ENCODE peak calls at places on chromosomes 1 and 21, in ten cellular contexts. One of them, this sample, is unnamed.

GRCh38 chr1:151514366-151514765 is 3.2 kb downstream of the CGN start:
- DNase-seq in adrenal gland: no peak
- DNase-seq in lower lobe of right lung: no peak
- DNase-seq in tibial nerve: no peak
- DNase-seq in uterus: no peak
- DNase-seq in HCT116: no peak
- DNase-seq in WERI-Rb-1: no peak
- DNase-seq in CD4-positive, alpha-beta memory T cell: no peak
- DNase-seq in body of pancreas: peak; percentile 23
- DNase-seq in CD8-positive, alpha-beta T cell: no peak
- DNase-seq in this sample: no peak

GRCh38 chr21:10272216-10272615 is 249.2 kb upstream of the TPTE start:
- DNase-seq in adrenal gland: peak; percentile 3
- DNase-seq in lower lobe of right lung: peak; percentile 11
- DNase-seq in tibial nerve: no peak
- DNase-seq in uterus: no peak
- DNase-seq in HCT116: no peak
- DNase-seq in WERI-Rb-1: no peak
- DNase-seq in CD4-positive, alpha-beta memory T cell: no peak
- DNase-seq in body of pancreas: no peak
- DNase-seq in CD8-positive, alpha-beta T cell: no peak
- DNase-seq in this sample: peak; percentile 1

GRCh38 chr1:176847052-176847451 is 317.5 kb downstream of the ASTN1 start:
- DNase-seq in adrenal gland: no peak
- DNase-seq in lower lobe of right lung: no peak
- DNase-seq in tibial nerve: no peak
- DNase-seq in uterus: no peak
- DNase-seq in HCT116: no peak
- DNase-seq in WERI-Rb-1: peak; percentile 47
- DNase-seq in CD4-positive, alpha-beta memory T cell: no peak
- DNase-seq in body of pancreas: no peak
- DNase-seq in CD8-positive, alpha-beta T cell: no peak
- DNase-seq in this sample: no peak

GRCh38 chr1:154190550-154190949 is 1.4 kb downstream of the TPM3 start:
- DNase-seq in adrenal gland: no peak
- DNase-seq in lower lobe of right lung: no peak
- DNase-seq in tibial nerve: no peak
- DNase-seq in uterus: peak; percentile 68
- DNase-seq in HCT116: no peak
- DNase-seq in WERI-Rb-1: no peak
- DNase-seq in CD4-positive, alpha-beta memory T cell: no peak
- DNase-seq in body of pancreas: no peak
- DNase-seq in CD8-positive, alpha-beta T cell: no peak
- DNase-seq in this sample: no peak

GRCh38 chr1:226510453-226510852 is 38.1 kb upstream of the STUM start:
- DNase-seq in adrenal gland: no peak
- DNase-seq in lower lobe of right lung: no peak
- DNase-seq in tibial nerve: no peak
- DNase-seq in uterus: no peak
- DNase-seq in HCT116: no peak
- DNase-seq in WERI-Rb-1: no peak
- DNase-seq in CD4-positive, alpha-beta memory T cell: no peak
- DNase-seq in body of pancreas: no peak
- DNase-seq in CD8-positive, alpha-beta T cell: no peak
- DNase-seq in this sample: no peak

GRCh38 chr1:4975856-4976255 is 321.4 kb downstream of the AJAP1 start:
- DNase-seq in adrenal gland: no peak
- DNase-seq in lower lobe of right lung: no peak
- DNase-seq in tibial nerve: no peak
- DNase-seq in uterus: no peak
- DNase-seq in HCT116: no peak
- DNase-seq in WERI-Rb-1: no peak
- DNase-seq in CD4-positive, alpha-beta memory T cell: no peak
- DNase-seq in body of pancreas: no peak
- DNase-seq in CD8-positive, alpha-beta T cell: no peak
- DNase-seq in this sample: no peak

GRCh38 chr1:243287652-243288051 is 31.8 kb downstream of the SDCCAG8 start:
- DNase-seq in adrenal gland: no peak
- DNase-seq in lower lobe of right lung: no peak
- DNase-seq in tibial nerve: no peak
- DNase-seq in uterus: no peak
- DNase-seq in HCT116: no peak
- DNase-seq in WERI-Rb-1: no peak
- DNase-seq in CD4-positive, alpha-beta memory T cell: no peak
- DNase-seq in body of pancreas: no peak
- DNase-seq in CD8-positive, alpha-beta T cell: no peak
- DNase-seq in this sample: no peak

GRCh38 chr1:235873045-235873444 is 6.3 kb upstream of the LYST start:
- DNase-seq in adrenal gland: no peak
- DNase-seq in lower lobe of right lung: no peak
- DNase-seq in tibial nerve: no peak
- DNase-seq in uterus: no peak
- DNase-seq in HCT116: no peak
- DNase-seq in WERI-Rb-1: no peak
- DNase-seq in CD4-positive, alpha-beta memory T cell: no peak
- DNase-seq in body of pancreas: no peak
- DNase-seq in CD8-positive, alpha-beta T cell: no peak
- DNase-seq in this sample: no peak

GRCh38 chr1:72412286-72412685 is 129.9 kb upstream of the NEGR1 start:
- DNase-seq in adrenal gland: no peak
- DNase-seq in lower lobe of right lung: no peak
- DNase-seq in tibial nerve: no peak
- DNase-seq in uterus: no peak
- DNase-seq in HCT116: no peak
- DNase-seq in WERI-Rb-1: no peak
- DNase-seq in CD4-positive, alpha-beta memory T cell: no peak
- DNase-seq in body of pancreas: no peak
- DNase-seq in CD8-positive, alpha-beta T cell: no peak
- DNase-seq in this sample: no peak

GRCh38 chr21:20647603-20648002 is 350.6 kb upstream of the NCAM2 start:
- DNase-seq in adrenal gland: no peak
- DNase-seq in lower lobe of right lung: no peak
- DNase-seq in tibial nerve: no peak
- DNase-seq in uterus: no peak
- DNase-seq in HCT116: no peak
- DNase-seq in WERI-Rb-1: no peak
- DNase-seq in CD4-positive, alpha-beta memory T cell: no peak
- DNase-seq in body of pancreas: no peak
- DNase-seq in CD8-positive, alpha-beta T cell: no peak
- DNase-seq in this sample: no peak

GRCh38 chr1:19661721-19662228 is 2.9 kb upstream of the HTR6 start:
- DNase-seq in adrenal gland: no peak
- DNase-seq in lower lobe of right lung: no peak
- DNase-seq in tibial nerve: peak; percentile 66
- DNase-seq in uterus: no peak
- DNase-seq in HCT116: peak; percentile 24
- DNase-seq in WERI-Rb-1: no peak
- DNase-seq in CD4-positive, alpha-beta memory T cell: peak; percentile 64
- DNase-seq in body of pancreas: peak; percentile 31
- DNase-seq in CD8-positive, alpha-beta T cell: peak; percentile 58
- DNase-seq in this sample: no peak

GRCh38 chr1:227759345-227760300 is 24.4 kb downstream of the SNAP47 start:
- DNase-seq in adrenal gland: peak; percentile 36
- DNase-seq in lower lobe of right lung: no peak
- DNase-seq in tibial nerve: peak; percentile 48
- DNase-seq in uterus: peak; percentile 89
- DNase-seq in HCT116: no peak
- DNase-seq in WERI-Rb-1: no peak
- DNase-seq in CD4-positive, alpha-beta memory T cell: no peak
- DNase-seq in body of pancreas: peak; percentile 26
- DNase-seq in CD8-positive, alpha-beta T cell: no peak
- DNase-seq in this sample: peak; percentile 89

GRCh38 chr21:43034098-43034497 is 41.5 kb downstream of the CBS start:
- DNase-seq in adrenal gland: no peak
- DNase-seq in lower lobe of right lung: no peak
- DNase-seq in tibial nerve: no peak
- DNase-seq in uterus: no peak
- DNase-seq in HCT116: no peak
- DNase-seq in WERI-Rb-1: no peak
- DNase-seq in CD4-positive, alpha-beta memory T cell: no peak
- DNase-seq in body of pancreas: no peak
- DNase-seq in CD8-positive, alpha-beta T cell: no peak
- DNase-seq in this sample: no peak
- H3K27ac ChIP-seq in adrenal gland: no peak overlapping the region
- H3K27ac ChIP-seq in lower lobe of right lung: no peak overlapping the region
- H3K27ac ChIP-seq in tibial nerve: no peak overlapping the region
- H3K27ac ChIP-seq in uterus: no peak overlapping the region
- H3K27ac ChIP-seq in HCT116: no peak overlapping the region
- H3K27ac ChIP-seq in WERI-Rb-1: no peak overlapping the region
- H3K27ac ChIP-seq in CD4-positive, alpha-beta memory T cell: no peak overlapping the region
- H3K27ac ChIP-seq in body of pancreas: no peak overlapping the region
- H3K27ac ChIP-seq in CD8-positive, alpha-beta T cell: no peak overlapping the region
- H3K27ac ChIP-seq in this sample: no peak overlapping the region

DNA sequence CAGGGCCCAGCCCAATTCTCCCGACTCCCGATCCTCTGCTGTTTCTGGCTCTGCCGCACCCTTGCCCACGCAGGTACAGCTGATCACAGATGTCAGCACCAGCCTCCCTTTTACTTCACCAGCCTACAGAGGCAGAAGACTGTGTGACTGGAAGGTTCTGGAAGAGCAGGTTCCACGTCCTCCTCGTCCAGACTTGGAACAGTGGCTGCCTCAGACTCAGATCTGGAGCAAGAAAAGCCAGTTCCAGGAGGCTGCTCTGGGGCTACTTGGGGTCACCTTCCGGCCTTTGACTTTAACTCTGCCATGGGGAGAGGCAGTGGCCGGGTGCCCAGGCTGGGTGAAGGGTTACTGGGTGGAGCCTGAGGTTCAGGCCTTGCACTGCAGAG is 16.1 kb upstream of the KLHDC7A start:
- DNase-seq in adrenal gland: no peak
- DNase-seq in lower lobe of right lung: peak; percentile 60
- DNase-seq in tibial nerve: no peak
- DNase-seq in uterus: no peak
- DNase-seq in HCT116: no peak
- DNase-seq in WERI-Rb-1: no peak
- DNase-seq in CD4-positive, alpha-beta memory T cell: no peak
- DNase-seq in body of pancreas: peak; percentile 81
- DNase-seq in CD8-positive, alpha-beta T cell: no peak
- DNase-seq in this sample: no peak
- H3K27ac ChIP-seq in adrenal gland: no peak overlapping the region
- H3K27ac ChIP-seq in lower lobe of right lung: no peak overlapping the region
- H3K27ac ChIP-seq in tibial nerve: no peak overlapping the region
- H3K27ac ChIP-seq in uterus: no peak overlapping the region
- H3K27ac ChIP-seq in HCT116: no peak overlapping the region
- H3K27ac ChIP-seq in WERI-Rb-1: no peak overlapping the region
- H3K27ac ChIP-seq in CD4-positive, alpha-beta memory T cell: no peak overlapping the region
- H3K27ac ChIP-seq in body of pancreas: peak overlapping the region; percentile 79
- H3K27ac ChIP-seq in CD8-positive, alpha-beta T cell: no peak overlapping the region
- H3K27ac ChIP-seq in this sample: no peak overlapping the region

GRCh38 chr21:45130324-45130774 is 56.0 kb downstream of the ADARB1 start:
- DNase-seq in adrenal gland: peak; percentile 72
- DNase-seq in lower lobe of right lung: no peak
- DNase-seq in tibial nerve: no peak
- DNase-seq in uterus: peak; percentile 65
- DNase-seq in HCT116: no peak
- DNase-seq in WERI-Rb-1: no peak
- DNase-seq in CD4-positive, alpha-beta memory T cell: no peak
- DNase-seq in body of pancreas: peak; percentile 27
- DNase-seq in CD8-positive, alpha-beta T cell: no peak
- DNase-seq in this sample: no peak
- H3K27ac ChIP-seq in adrenal gland: peak overlapping the region; percentile 42
- H3K27ac ChIP-seq in lower lobe of right lung: peak overlapping the region; percentile 53
- H3K27ac ChIP-seq in tibial nerve: peak overlapping the region; percentile 72
- H3K27ac ChIP-seq in uterus: peak overlapping the region; percentile 91
- H3K27ac ChIP-seq in HCT116: no peak overlapping the region
- H3K27ac ChIP-seq in WERI-Rb-1: no peak overlapping the region
- H3K27ac ChIP-seq in CD4-positive, alpha-beta memory T cell: no peak overlapping the region
- H3K27ac ChIP-seq in body of pancreas: no peak overlapping the region
- H3K27ac ChIP-seq in CD8-positive, alpha-beta T cell: no peak overlapping the region
- H3K27ac ChIP-seq in this sample: peak overlapping the region; percentile 69

GRCh38 chr1:45329445-45329844 is 2.8 kb downstream of the HPDL start:
- DNase-seq in adrenal gland: no peak
- DNase-seq in lower lobe of right lung: no peak
- DNase-seq in tibial nerve: no peak
- DNase-seq in uterus: no peak
- DNase-seq in HCT116: no peak
- DNase-seq in WERI-Rb-1: no peak
- DNase-seq in CD4-positive, alpha-beta memory T cell: no peak
- DNase-seq in body of pancreas: no peak
- DNase-seq in CD8-positive, alpha-beta T cell: no peak
- DNase-seq in this sample: no peak
- H3K27ac ChIP-seq in adrenal gland: no peak overlapping the region
- H3K27ac ChIP-seq in lower lobe of right lung: no peak overlapping the region
- H3K27ac ChIP-seq in tibial nerve: no peak overlapping the region
- H3K27ac ChIP-seq in uterus: no peak overlapping the region
- H3K27ac ChIP-seq in HCT116: no peak overlapping the region
- H3K27ac ChIP-seq in WERI-Rb-1: no peak overlapping the region
- H3K27ac ChIP-seq in CD4-positive, alpha-beta memory T cell: no peak overlapping the region
- H3K27ac ChIP-seq in body of pancreas: no peak overlapping the region
- H3K27ac ChIP-seq in CD8-positive, alpha-beta T cell: no peak overlapping the region
- H3K27ac ChIP-seq in this sample: peak overlapping the region; percentile 21

DNA sequence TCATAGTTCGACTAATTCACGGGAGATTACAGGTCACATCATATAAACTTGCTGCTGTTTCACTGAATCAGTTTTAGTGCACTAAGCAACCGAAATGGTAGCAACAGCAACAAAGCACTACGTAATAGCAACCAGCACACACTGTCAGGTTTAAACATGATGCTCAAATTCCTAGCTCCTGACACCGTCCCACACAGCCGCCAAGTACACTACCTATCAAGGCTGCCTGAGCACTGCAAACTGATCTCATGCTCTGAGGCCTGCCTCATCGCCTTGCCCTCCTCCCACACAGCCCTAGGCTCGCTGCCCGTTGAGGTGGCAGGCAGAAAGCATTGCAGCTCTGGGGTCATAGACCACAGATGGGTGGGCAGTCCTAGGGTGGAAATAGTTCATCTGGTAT is 12.4 kb downstream of the LAMC2 start:
- DNase-seq in adrenal gland: no peak
- DNase-seq in lower lobe of right lung: no peak
- DNase-seq in tibial nerve: no peak
- DNase-seq in uterus: peak; percentile 80
- DNase-seq in HCT116: no peak
- DNase-seq in WERI-Rb-1: no peak
- DNase-seq in CD4-positive, alpha-beta memory T cell: no peak
- DNase-seq in body of pancreas: no peak
- DNase-seq in CD8-positive, alpha-beta T cell: no peak
- DNase-seq in this sample: peak; percentile 41
- H3K27ac ChIP-seq in adrenal gland: no peak overlapping the region
- H3K27ac ChIP-seq in lower lobe of right lung: no peak overlapping the region
- H3K27ac ChIP-seq in tibial nerve: no peak overlapping the region
- H3K27ac ChIP-seq in uterus: peak overlapping the region; percentile 70
- H3K27ac ChIP-seq in HCT116: no peak overlapping the region
- H3K27ac ChIP-seq in WERI-Rb-1: no peak overlapping the region
- H3K27ac ChIP-seq in CD4-positive, alpha-beta memory T cell: no peak overlapping the region
- H3K27ac ChIP-seq in body of pancreas: no peak overlapping the region
- H3K27ac ChIP-seq in CD8-positive, alpha-beta T cell: no peak overlapping the region
- H3K27ac ChIP-seq in this sample: no peak overlapping the region

DNA sequence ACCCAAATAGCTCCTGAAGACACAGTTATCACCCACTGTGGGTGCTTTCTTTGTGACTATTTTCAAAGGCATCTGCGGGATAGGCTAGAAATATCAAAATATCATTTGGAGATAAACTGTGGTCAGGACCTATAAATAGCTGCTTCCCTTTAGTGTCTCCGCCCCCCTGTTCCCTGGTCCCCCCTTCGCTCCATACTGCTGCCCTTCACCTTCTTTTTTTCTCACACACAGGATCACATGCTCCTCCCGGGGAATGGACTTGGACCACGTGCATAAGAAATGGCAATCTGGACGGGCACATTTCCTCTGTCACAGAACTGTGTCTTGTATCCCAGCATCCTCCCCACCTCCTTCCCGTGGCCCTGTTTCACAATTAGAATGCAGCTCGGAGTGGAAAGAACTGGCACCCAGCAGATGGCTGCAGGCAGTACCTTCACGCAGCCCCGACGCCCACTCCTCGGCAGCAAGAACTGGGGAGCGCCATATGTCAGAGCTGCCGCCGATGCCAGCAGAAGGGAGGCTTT is 68.8 kb upstream of the SSX2IP start:
- DNase-seq in adrenal gland: peak; percentile 34
- DNase-seq in lower lobe of right lung: no peak
- DNase-seq in tibial nerve: peak; percentile 24
- DNase-seq in uterus: peak; percentile 44
- DNase-seq in HCT116: no peak
- DNase-seq in WERI-Rb-1: no peak
- DNase-seq in CD4-positive, alpha-beta memory T cell: no peak
- DNase-seq in body of pancreas: peak; percentile 30
- DNase-seq in CD8-positive, alpha-beta T cell: no peak
- DNase-seq in this sample: no peak
- H3K27ac ChIP-seq in adrenal gland: no peak overlapping the region
- H3K27ac ChIP-seq in lower lobe of right lung: no peak overlapping the region
- H3K27ac ChIP-seq in tibial nerve: no peak overlapping the region
- H3K27ac ChIP-seq in uterus: peak overlapping the region; percentile 64
- H3K27ac ChIP-seq in HCT116: no peak overlapping the region
- H3K27ac ChIP-seq in WERI-Rb-1: no peak overlapping the region
- H3K27ac ChIP-seq in CD4-positive, alpha-beta memory T cell: no peak overlapping the region
- H3K27ac ChIP-seq in body of pancreas: no peak overlapping the region
- H3K27ac ChIP-seq in CD8-positive, alpha-beta T cell: no peak overlapping the region
- H3K27ac ChIP-seq in this sample: no peak overlapping the region